ENCODE peak calls at places on chromosomes 13 and 19, in six cellular contexts. D is activated CD4-positive, alpha-beta T cell treated with anti-CD3 and anti-CD28 coated beads for 1 hour; O is T1000; A is erythroblast; L is AG10803; E is left ventricle myocardium superior. C is an unnamed sample.

GRCh38 chr13:59034198-59034597 is 1129.5 kb downstream of the DIAPH3 start:
- DNase-seq in O (no peak), D (no peak), A (no peak), E (no peak), L (no peak), C (no peak)

GRCh38 chr13:90838561-90838960 is 508.9 kb upstream of the MIR17HG start:
- DNase-seq in L (no peak), O (no peak), E (no peak), D (no peak), A (no peak), C (no peak)

GRCh38 chr19:38792250-38793111 is 3.5 kb downstream of the LGALS7B start:
- DNase-seq in A (peak), O (no peak), D (no peak), L (no peak), E (peak), C (no peak)

GRCh38 chr19:33260628-33261418 is 35.2 kb upstream of the SLC7A10 start:
- DNase-seq in A (no peak), D (no peak), L (no peak), E (peak), O (no peak), C (no peak)

GRCh38 chr13:109761695-109762094 is 24.7 kb downstream of the IRS2 start:
- DNase-seq in D (no peak), O (no peak), L (no peak), A (no peak), E (no peak), C (no peak)

GRCh38 chr19:16014923-16015804 is 61.1 kb upstream of the TPM4 start:
- DNase-seq in O (no peak), A (no peak), L (no peak), E (no peak), D (no peak), C (no peak)

GRCh38 chr13:35478384-35479222 is 2.1 kb upstream of the MAB21L1 start:
- DNase-seq in L (no peak), O (no peak), D (no peak), E (no peak), A (no peak), C (no peak)

GRCh38 chr19:4904481-4904880 is 1.8 kb upstream of the ARRDC5 start:
- DNase-seq in O (no peak), D (no peak), A (no peak), E (no peak), L (no peak), C (no peak)

GRCh38 chr19:40578442-40578908 is 1.8 kb downstream of the SHKBP1 start:
- DNase-seq in D (no peak), O (no peak), A (peak), L (no peak), E (no peak), C (no peak)

GRCh38 chr19:3324405-3324856 is 42.0 kb upstream of the NFIC start:
- DNase-seq in A (peak), O (peak), E (peak), D (peak), L (no peak), C (no peak)

GRCh38 chr19:41276231-41276630 is 12.1 kb downstream of the HNRNPUL1 start:
- DNase-seq in E (no peak), L (peak), O (no peak), A (no peak), D (no peak), C (no peak)

GRCh38 chr19:9406798-9407352 is 28.5 kb downstream of the ZNF266 start:
- DNase-seq in L (peak), O (peak), A (peak), E (peak), D (peak), C (peak)

GRCh38 chr13:25214371-25215252 is 42.5 kb upstream of the AMER2 start:
- DNase-seq in L (peak), A (no peak), E (no peak), O (no peak), D (no peak), C (no peak)

GRCh38 chr19:53982056-53982455 is 9.4 kb upstream of the CACNG6 start:
- DNase-seq in O (no peak), A (no peak), L (no peak), D (no peak), E (no peak), C (no peak)

GRCh38 chr19:39843919-39844793 is 2.0 kb downstream of the FBL start:
- DNase-seq in D (no peak), L (peak), A (peak), O (no peak), E (no peak), C (no peak)

GRCh38 chr19:55253264-55253663 is 5.6 kb downstream of the PPP6R1 start:
- DNase-seq in E (no peak), O (no peak), L (no peak), D (no peak), A (no peak), C (no peak)

GRCh38 chr19:11230621-11231386 is 8.6 kb upstream of the ANGPTL8 start:
- DNase-seq in A (no peak), D (no peak), L (no peak), E (no peak), O (no peak), C (no peak)

GRCh38 chr13:73608157-73608516 is 526.1 kb downstream of the KLF12 start:
- DNase-seq in L (no peak), A (no peak), O (no peak), D (no peak), E (no peak), C (no peak)

GRCh38 chr13:114124921-114125320 is 7.5 kb downstream of the RASA3 start:
- DNase-seq in D (peak), E (no peak), L (peak), A (no peak), O (no peak), C (peak)

GRCh38 chr13:33150146-33150545 is 133.9 kb downstream of the KL start:
- DNase-seq in D (no peak), L (no peak), O (no peak), E (no peak), A (no peak), C (no peak)

GRCh38 chr13:80009760-80010159 is 331.2 kb downstream of the SPRY2 start:
- DNase-seq in D (no peak), O (no peak), A (no peak), E (no peak), L (peak), C (no peak)

GRCh38 chr13:111048387-111048786 is 66.7 kb upstream of the ARHGEF7 start:
- DNase-seq in L (no peak), D (no peak), E (no peak), O (no peak), A (no peak), C (no peak)

GRCh38 chr13:48949566-48950506 is 25.9 kb upstream of the FNDC3A start:
- DNase-seq in A (no peak), L (no peak), D (no peak), O (no peak), E (no peak), C (no peak)

GRCh38 chr13:107222619-107223018 is 654.7 kb upstream of the ARGLU1 start:
- DNase-seq in A (no peak), E (no peak), L (no peak), D (no peak), O (no peak), C (no peak)

GRCh38 chr19:8466018-8466417 is 21.2 kb downstream of the HNRNPM start:
- DNase-seq in L (no peak), E (no peak), D (no peak), A (no peak), O (no peak), C (no peak)

GRCh38 chr19:45798995-45799517 is 6.4 kb upstream of the DMWD start:
- DNase-seq in A (peak), D (peak), O (peak), L (peak), E (peak), C (peak)

GRCh38 chr13:107563099-107563925 is 652.0 kb downstream of the LIG4 start:
- DNase-seq in O (no peak), A (no peak), L (no peak), D (no peak), E (no peak), C (no peak)

GRCh38 chr19:29367701-29368306 is 154.9 kb upstream of the UQCRFS1 start:
- DNase-seq in D (no peak), O (no peak), E (no peak), L (no peak), A (no peak), C (no peak)

GRCh38 chr13:32254916-32255743 is 60.0 kb downstream of the ZAR1L start:
- DNase-seq in L (no peak), O (no peak), A (no peak), E (no peak), D (no peak), C (no peak)

GRCh38 chr19:2048959-2049740 is 1.9 kb downstream of the MKNK2 start:
- DNase-seq in A (peak), D (no peak), L (no peak), E (peak), O (no peak), C (no peak)

GRCh38 chr19:21321996-21322395 is 7.2 kb downstream of the ZNF708 start:
- DNase-seq in E (no peak), O (no peak), D (no peak), A (no peak), L (peak), C (no peak)